ENCODE peak calls at places on chromosome 12, in four cellular contexts. Z is SK-N-SH, Y is A549, H is HepG2. C is an unnamed sample.

GRCh38 chr12:106086696-106087095 is 52.1 kb downstream of the NUAK1 start:
- DNase-seq in Z (no peak), Y (no peak), H (no peak), C (no peak)

GRCh38 chr12:48135027-48135426 is 15.9 kb downstream of the PFKM start:
- DNase-seq in Z (no peak), Y (no peak), H (no peak), C (no peak)

GRCh38 chr12:119940881-119941280 is 48.2 kb upstream of the BICDL1 start:
- DNase-seq in Z (no peak), Y (peak), H (peak), C (no peak)

GRCh38 chr12:13251496-13251895 is 55.0 kb downstream of the EMP1 start:
- DNase-seq in Z (no peak), Y (no peak), H (no peak), C (no peak)

GRCh38 chr12:113075137-113075683 is 18.7 kb downstream of the DTX1 start:
- DNase-seq in Z (no peak), Y (no peak), H (no peak), C (no peak)

GRCh38 chr12:72369560-72369959 is 97.4 kb downstream of the TRHDE start:
- DNase-seq in Z (no peak), Y (no peak), H (no peak), C (no peak)

GRCh38 chr12:13071305-13072280 is 27.4 kb downstream of the FAM234B start:
- DNase-seq in Z (no peak), Y (no peak), H (no peak), C (no peak)

GRCh38 chr12:55729592-55730446 is 1.0 kb upstream of the CD63 start:
- DNase-seq in Z (peak), Y (peak), H (peak), C (peak)

GRCh38 chr12:12091977-12092663 is 21.4 kb downstream of the BCL2L14 start:
- DNase-seq in Z (peak), Y (no peak), H (peak), C (no peak)

GRCh38 chr12:12018454-12018853 is 52.3 kb upstream of the BCL2L14 start:
- DNase-seq in Z (no peak), Y (no peak), H (no peak), C (no peak)

GRCh38 chr12:15886372-15887042 is 4.3 kb downstream of the STRAP start:
- DNase-seq in Z (no peak), Y (no peak), H (peak), C (no peak)

GRCh38 chr12:130563322-130563721 is 152.8 kb downstream of the RIMBP2 start:
- DNase-seq in Z (no peak), Y (no peak), H (peak), C (no peak)

GRCh38 chr12:5437657-5438056 is 5.7 kb downstream of the NTF3 start:
- DNase-seq in Z (no peak), Y (no peak), H (no peak), C (no peak)

GRCh38 chr12:126761420-126761819 is 1505.5 kb upstream of the TMEM132C start:
- DNase-seq in Z (no peak), Y (no peak), H (no peak), C (no peak)

GRCh38 chr12:69879007-69879960 is 54.3 kb downstream of the MYRFL start:
- DNase-seq in Z (peak), Y (peak), H (peak), C (peak)

GRCh38 chr12:68158427-68158826 is 1.1 kb downstream of the IFNG start:
- DNase-seq in Z (no peak), Y (no peak), H (no peak), C (no peak)

GRCh38 chr12:89537389-89537788 is 11.5 kb upstream of the POC1B start:
- DNase-seq in Z (no peak), Y (no peak), H (no peak), C (no peak)

GRCh38 chr12:50934371-50934851 is 17.9 kb upstream of the HIGD1C start:
- DNase-seq in Z (no peak), Y (no peak), H (no peak), C (no peak)

GRCh38 chr12:30967026-30967425 is 40.5 kb downstream of the TSPAN11 start:
- DNase-seq in Z (no peak), Y (no peak), H (no peak), C (no peak)

GRCh38 chr12:130870442-130871285 is 1.2 kb upstream of the RAN start:
- DNase-seq in Z (peak), Y (peak), H (peak), C (peak)

GRCh38 chr12:91920276-91920675 is 225.4 kb downstream of the BTG1 start:
- DNase-seq in Z (peak), Y (no peak), H (no peak), C (no peak)

GRCh38 chr12:26736563-26737486 is 96.2 kb downstream of the ITPR2 start:
- DNase-seq in Z (no peak), Y (no peak), H (peak), C (no peak)

GRCh38 chr12:47378222-47378582 is 298.4 kb upstream of the AMIGO2 start:
- DNase-seq in Z (no peak), Y (no peak), H (no peak), C (no peak)

GRCh38 chr12:112380663-112381420 is 1.4 kb downstream of the HECTD4 start:
- DNase-seq in Z (peak), Y (no peak), H (no peak), C (no peak)

GRCh38 chr12:49643961-49644619 is 20.7 kb downstream of the PRPF40B start:
- DNase-seq in Z (no peak), Y (no peak), H (no peak), C (peak)

GRCh38 chr12:82504411-82504810 is 146.1 kb downstream of the METTL25 start:
- DNase-seq in Z (no peak), Y (no peak), H (no peak), C (no peak)

GRCh38 chr12:85424581-85425348 is 144.7 kb downstream of the ALX1 start:
- DNase-seq in Z (peak), Y (no peak), H (peak), C (no peak)

GRCh38 chr12:121958521-121959240 is 40.3 kb downstream of the CFAP251 start:
- DNase-seq in Z (no peak), Y (no peak), H (no peak), C (no peak)

GRCh38 chr12:50467441-50467840 is 37.3 kb upstream of the DIP2B start:
- DNase-seq in Z (no peak), Y (no peak), H (no peak), C (no peak)

GRCh38 chr12:56517854-56518253 is 3.8 kb upstream of the RBMS2 start:
- DNase-seq in Z (no peak), Y (no peak), H (peak), C (no peak)

GRCh38 chr12:67501362-67501761 is 147.2 kb upstream of the DYRK2 start:
- DNase-seq in Z (no peak), Y (no peak), H (no peak), C (no peak)

GRCh38 chr12:101064721-101065120 is 145.3 kb downstream of the SLC5A8 start:
- DNase-seq in Z (no peak), Y (no peak), H (no peak), C (no peak)

GRCh38 chr12:78870539-78870938 is 6.0 kb downstream of the SYT1 start:
- DNase-seq in Z (no peak), Y (no peak), H (no peak), C (no peak)

GRCh38 chr12:6294533-6295186 is 15.8 kb upstream of the PLEKHG6 start:
- DNase-seq in Z (no peak), Y (no peak), H (peak), C (peak)

GRCh38 chr12:41189395-41190251 is 1.5 kb downstream of the PDZRN4 start:
- DNase-seq in Z (peak), Y (no peak), H (no peak), C (no peak)

GRCh38 chr12:5376591-5377207 is 55.2 kb upstream of the NTF3 start:
- DNase-seq in Z (no peak), Y (no peak), H (no peak), C (no peak)

GRCh38 chr12:65902504-65902903 is 78.2 kb downstream of the HMGA2 start:
- DNase-seq in Z (no peak), Y (no peak), H (no peak), C (no peak)

GRCh38 chr12:31321565-31322228 is 4.3 kb downstream of the SINHCAF start:
- DNase-seq in Z (no peak), Y (no peak), H (no peak), C (no peak)

GRCh38 chr12:10385181-10385613 is 4.6 kb downstream of the KLRK1 start:
- DNase-seq in Z (no peak), Y (no peak), H (peak), C (no peak)

GRCh38 chr12:66232258-66232657 is 43.2 kb downstream of the IRAK3 start:
- DNase-seq in Z (no peak), Y (no peak), H (no peak), C (no peak)

GRCh38 chr12:75674393-75674792 is 163.0 kb upstream of the KRR1 start:
- DNase-seq in Z (no peak), Y (no peak), H (no peak), C (no peak)
- TF ChIP-seq EP300 in Z (no peak), Y (no peak), H (no peak), C (no peak)

DNA sequence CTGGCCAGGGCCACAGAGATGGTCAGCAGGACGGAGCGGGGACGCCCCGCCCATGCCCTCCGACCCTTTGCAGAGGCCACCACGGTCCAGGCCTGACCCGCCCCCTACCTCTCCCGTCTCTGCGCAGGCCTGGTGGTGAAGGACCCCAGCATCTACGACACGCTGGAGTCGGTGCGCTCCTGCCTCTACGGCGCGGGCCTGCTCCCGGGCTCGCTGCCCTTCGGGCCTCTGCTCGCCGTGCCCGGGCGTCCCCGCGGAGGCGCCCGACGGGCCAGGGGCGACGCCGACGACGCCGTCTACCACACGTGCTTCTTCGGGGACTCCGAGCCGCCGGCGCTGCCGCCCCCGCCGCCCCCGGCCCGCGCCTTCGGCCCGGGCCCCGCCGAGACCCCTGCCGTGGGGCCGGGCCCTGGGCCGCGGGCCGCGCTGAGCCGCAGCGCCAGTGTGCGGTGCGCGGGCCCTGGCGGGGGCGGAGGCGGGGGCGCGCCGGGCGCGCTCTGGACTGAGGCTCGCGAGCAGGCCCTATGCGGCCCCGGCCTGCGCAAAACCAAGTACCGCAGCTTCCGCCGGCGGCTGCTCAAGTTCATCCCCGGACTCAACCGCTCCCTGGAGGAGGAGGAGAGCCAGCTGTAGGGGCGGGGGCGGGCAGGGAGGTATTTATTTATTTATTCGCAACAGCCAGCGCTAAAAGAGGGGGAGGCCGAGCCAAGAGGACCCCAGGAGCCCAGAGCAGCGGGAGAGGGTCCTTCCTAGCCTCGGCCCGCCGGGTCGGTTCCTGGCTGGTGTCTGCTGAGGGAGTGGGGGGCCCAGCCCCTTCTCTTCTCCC is 8.0 kb downstream of the TAMALIN start:
- DNase-seq in Z (no peak), Y (no peak), H (no peak), C (no peak)
- H3K27ac ChIP-seq in Z (no peak), Y (no peak), H (no peak), C (no peak)

GRCh38 chr12:179131-179884 is 34.6 kb downstream of the SLC6A12 start:
- DNase-seq in Z (no peak), Y (no peak), H (no peak), C (no peak)
- TF ChIP-seq EP300 in Z (no peak), Y (no peak), H (no peak), C (no peak)

DNA sequence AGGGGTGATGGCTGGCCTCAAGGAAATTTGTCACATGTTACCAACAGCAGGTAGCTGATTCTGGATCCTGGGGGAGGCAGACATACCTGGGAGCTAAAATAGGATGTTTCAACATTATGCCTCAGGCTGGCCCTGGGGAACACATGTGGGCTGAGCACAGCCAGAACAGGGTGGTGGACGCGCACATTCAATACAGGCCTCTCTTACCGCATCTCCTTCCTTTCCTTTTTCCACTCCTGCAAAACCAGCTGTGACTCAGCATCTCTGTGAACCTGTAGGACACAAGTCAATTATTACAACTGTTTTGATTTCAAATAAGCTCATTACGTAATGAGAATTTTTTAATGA is 61.0 kb downstream of the NT5DC3 start:
- DNase-seq in Z (no peak), Y (no peak), H (no peak), C (no peak)
- H3K27ac ChIP-seq in Z (no peak), Y (peak), H (no peak), C (no peak)

GRCh38 chr12:116323696-116324386 is 46.3 kb upstream of the MED13L start:
- DNase-seq in Z (no peak), Y (no peak), H (no peak), C (no peak)
- TF ChIP-seq EP300 in Z (no peak), Y (no peak), H (no peak), C (no peak)

C was measured in ovary.